ENCODE peak calls at places on chromosomes 2 and 18, in six cellular contexts. V is astrocyte of the cerebellum, X is NB4, G is lower leg skin, P is Caco-2, M is body of pancreas. I is an unnamed sample.

GRCh38 chr2:29084561-29084960 is 10.2 kb upstream of the PCARE start:
- DNase-seq in V (no peak), X (no peak), G (no peak), P (no peak), M (no peak), I (no peak)

GRCh38 chr2:24228470-24228869 is 53.6 kb downstream of the FAM228A start:
- DNase-seq in V (no peak), X (peak; percentile 27), G (no peak), P (peak; percentile 17), M (no peak), I (no peak)

GRCh38 chr18:4394700-4395099 is 60.4 kb downstream of the DLGAP1 start:
- DNase-seq in V (no peak), X (no peak), G (no peak), P (no peak), M (no peak), I (no peak)

GRCh38 chr2:219912530-219912929 is 285.1 kb downstream of the SLC4A3 start:
- DNase-seq in V (peak; percentile 40), X (no peak), G (no peak), P (no peak), M (no peak), I (peak; percentile 73)

GRCh38 chr2:37389984-37390765 is 45.7 kb downstream of the QPCT start:
- DNase-seq in V (peak; percentile 70), X (peak; percentile 86), G (no peak), P (peak; percentile 40), M (peak; percentile 24), I (peak; percentile 33)

GRCh38 chr18:79483971-79484491 is 88.3 kb downstream of the NFATC1 start:
- DNase-seq in V (no peak), X (no peak), G (peak; percentile 80), P (no peak), M (no peak), I (no peak)

GRCh38 chr2:211845346-211846030 is 693.1 kb downstream of the ERBB4 start:
- DNase-seq in V (no peak), X (no peak), G (no peak), P (no peak), M (no peak), I (no peak)

GRCh38 chr2:219803294-219803693 is 175.9 kb downstream of the SLC4A3 start:
- DNase-seq in V (peak; percentile 70), X (peak; percentile 52), G (no peak), P (no peak), M (no peak), I (no peak)

GRCh38 chr2:217774232-217774631 is 228.6 kb downstream of the TNS1 start:
- DNase-seq in V (no peak), X (no peak), G (no peak), P (no peak), M (no peak), I (no peak)

GRCh38 chr18:73918816-73919215 is 228.8 kb downstream of the FBXO15 start:
- DNase-seq in V (no peak), X (no peak), G (no peak), P (no peak), M (no peak), I (no peak)

GRCh38 chr2:178478102-178478441 is 328 bp downstream of the FKBP7 start:
- DNase-seq in V (no peak), X (peak; percentile 44), G (no peak), P (no peak), M (peak; percentile 18), I (no peak)

GRCh38 chr2:37361416-37361815 is 17.0 kb downstream of the QPCT start:
- DNase-seq in V (no peak), X (no peak), G (no peak), P (no peak), M (no peak), I (no peak)

GRCh38 chr18:12930908-12931307 is 16.9 kb upstream of the SEH1L start:
- DNase-seq in V (no peak), X (no peak), G (peak; percentile 17), P (no peak), M (no peak), I (no peak)

GRCh38 chr18:12933323-12933722 is 14.5 kb upstream of the SEH1L start:
- DNase-seq in V (no peak), X (no peak), G (no peak), P (no peak), M (no peak), I (no peak)

GRCh38 chr18:12939161-12939560 is 8.7 kb upstream of the SEH1L start:
- DNase-seq in V (no peak), X (no peak), G (no peak), P (no peak), M (no peak), I (no peak)

GRCh38 chr18:12929477-12930083 is 18.2 kb upstream of the SEH1L start:
- DNase-seq in V (no peak), X (no peak), G (no peak), P (no peak), M (no peak), I (no peak)

GRCh38 chr18:12934454-12935071 is 13.2 kb upstream of the SEH1L start:
- DNase-seq in V (peak; percentile 80), X (peak; percentile 81), G (peak; percentile 95), P (peak; percentile 86), M (peak; percentile 87), I (peak; percentile 79)
- H3K4me3 ChIP-seq in V (no peak overlapping the region), X (no peak overlapping the region), G (no peak overlapping the region), P (no peak overlapping the region), M (no peak overlapping the region), I (no peak overlapping the region)

DNA sequence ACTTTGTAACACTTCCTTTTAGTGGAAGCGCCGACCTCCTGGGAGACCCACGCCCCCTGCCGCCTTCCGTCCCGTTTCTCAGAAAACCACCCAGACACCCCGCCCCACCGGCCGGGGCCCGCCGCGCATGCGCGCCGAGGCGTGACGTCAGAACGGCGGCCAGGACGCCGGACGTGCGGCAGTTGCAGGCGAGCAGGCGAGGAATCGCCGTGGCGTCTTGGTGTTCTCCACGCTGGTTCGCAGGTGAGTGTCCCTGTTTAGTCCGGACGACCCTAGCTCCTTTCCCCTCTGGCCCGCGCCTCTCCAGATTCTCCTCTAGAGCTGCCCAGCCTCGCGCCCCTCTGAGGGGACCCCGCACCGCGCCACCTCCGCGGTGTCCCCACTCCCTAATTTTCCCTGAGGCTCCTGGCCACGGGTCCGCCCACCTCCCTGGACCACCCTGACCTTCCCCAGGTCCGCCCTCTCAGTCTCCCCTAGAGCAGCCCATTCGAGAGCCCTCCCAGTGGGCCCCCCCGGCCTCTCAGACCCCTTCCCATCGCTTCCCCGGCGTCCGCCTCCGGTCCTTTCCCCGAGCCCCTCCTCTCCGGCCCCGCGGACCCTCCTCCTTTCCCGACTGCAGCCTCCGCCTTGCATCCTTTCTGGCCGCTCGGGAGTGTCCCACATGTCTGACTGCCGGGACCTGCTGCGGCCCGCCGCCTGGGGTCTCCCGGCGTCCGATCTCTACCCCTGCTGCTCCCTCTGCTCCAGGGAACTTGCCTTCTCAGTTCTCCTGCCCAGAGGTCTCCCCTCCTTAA is at the start of gene PLEKHB2:
- DNase-seq in V (peak; percentile 64), X (peak; percentile 95), G (peak; percentile 98), P (peak; percentile 97), M (peak; percentile 91), I (peak; percentile 88)
- TF ChIP-seq CTCF in V (peak; percentile 33), X (no peak), G (no peak), P (no peak), M (no peak), I (no peak)

GRCh38 chr2:105301646-105302045 is 27.9 kb downstream of the TGFBRAP1 start:
- DNase-seq in V (no peak), X (no peak), G (no peak), P (no peak), M (no peak), I (no peak)

GRCh38 chr2:105307146-105307545 is 22.4 kb downstream of the TGFBRAP1 start:
- DNase-seq in V (no peak), X (no peak), G (no peak), P (no peak), M (no peak), I (no peak)

GRCh38 chr2:105307962-105308361 is 21.6 kb downstream of the TGFBRAP1 start:
- DNase-seq in V (no peak), X (no peak), G (no peak), P (no peak), M (no peak), I (no peak)

GRCh38 chr2:105308785-105309540 is 20.6 kb downstream of the TGFBRAP1 start:
- DNase-seq in V (no peak), X (peak; percentile 71), G (no peak), P (no peak), M (peak; percentile 34), I (no peak)

GRCh38 chr2:105307550-105307949 is 22.0 kb downstream of the TGFBRAP1 start:
- DNase-seq in V (no peak), X (no peak), G (no peak), P (no peak), M (no peak), I (no peak)
- H3K4me3 ChIP-seq in V (no peak overlapping the region), X (no peak overlapping the region), G (no peak overlapping the region), P (no peak overlapping the region), M (no peak overlapping the region), I (no peak overlapping the region)

GRCh38 chr2:162833345-162833744 is 5.2 kb downstream of the KCNH7 start:
- DNase-seq in V (no peak), X (no peak), G (no peak), P (no peak), M (no peak), I (no peak)
- TF ChIP-seq CTCF in V (no peak), X (no peak), G (no peak), P (no peak), M (no peak), I (no peak)

DNA sequence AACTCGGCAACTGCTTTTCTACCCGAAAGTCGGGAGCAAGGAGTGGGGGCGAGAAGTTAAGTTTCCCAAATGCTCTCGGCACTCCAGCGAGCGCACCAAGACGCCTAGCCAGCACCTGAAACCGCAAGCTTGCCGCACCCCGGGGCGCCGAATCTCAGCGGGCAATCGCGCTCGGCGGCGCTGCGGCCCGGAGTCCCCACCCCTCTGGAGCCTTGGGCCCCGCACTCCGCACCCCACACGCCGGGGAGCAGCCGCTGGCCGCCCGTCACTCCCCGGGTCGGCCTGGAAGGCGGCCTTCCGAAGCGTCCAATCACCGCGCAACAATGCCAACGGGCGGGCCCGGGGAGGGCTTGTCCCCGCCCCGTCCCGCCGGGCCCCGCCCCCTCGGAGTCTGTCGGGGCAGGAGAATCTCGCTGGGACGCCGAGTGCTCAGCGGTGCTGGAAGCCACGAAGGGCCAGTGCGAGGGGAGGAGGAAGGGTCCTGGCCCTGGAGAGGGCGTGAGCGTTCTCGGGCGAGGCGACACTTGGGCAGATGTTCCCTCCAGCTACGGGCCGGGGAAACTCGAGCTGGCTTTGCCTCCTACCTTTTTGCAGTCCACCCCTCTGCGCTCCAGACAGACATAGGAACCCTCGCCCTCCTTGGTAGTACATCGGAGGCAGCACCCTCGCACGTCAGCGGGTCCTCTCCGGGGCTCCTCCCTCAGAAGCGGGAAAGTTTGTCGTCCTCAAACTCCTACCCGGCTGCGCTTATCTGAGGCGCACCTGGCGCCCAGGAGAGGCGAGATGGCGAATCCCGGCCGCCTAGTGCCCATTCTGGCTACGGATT is 1.1 kb upstream of the ZBTB7C start:
- DNase-seq in V (peak; percentile 29), X (peak; percentile 90), G (peak; percentile 98), P (peak; percentile 85), M (peak; percentile 89), I (peak; percentile 92)
- H3K4me3 ChIP-seq in V (peak overlapping the region; percentile 67), X (peak overlapping the region; percentile 55), G (peak overlapping the region; percentile 71), P (peak overlapping the region; percentile 47), M (peak overlapping the region; percentile 81), I (peak overlapping the region; percentile 52)

I was measured in uterus.